ENCODE peak calls at places on chromosome 17, in four cellular contexts. U, I, B and X are unnamed samples.

GRCh38 chr17:75061618-75062017 is 14.6 kb downstream of the KCTD2 start:
- DNase-seq in U (no peak), I (no peak), B (no peak), X (no peak)

GRCh38 chr17:9878791-9879525 is 26.1 kb downstream of the RCVRN start:
- DNase-seq in U (no peak), I (no peak), B (peak), X (no peak)

GRCh38 chr17:55818451-55819375 is 67.9 kb downstream of the PCTP start:
- DNase-seq in U (no peak), I (no peak), B (no peak), X (no peak)

GRCh38 chr17:81928497-81929252 is 1.1 kb upstream of the MAFG start:
- DNase-seq in U (no peak), I (no peak), B (peak), X (no peak)

GRCh38 chr17:45225964-45226530 is 4.4 kb downstream of the FMNL1 start:
- DNase-seq in U (peak), I (no peak), B (no peak), X (no peak)

GRCh38 chr17:55286681-55287589 is 22.2 kb downstream of the HLF start:
- DNase-seq in U (peak), I (no peak), B (no peak), X (no peak)

GRCh38 chr17:27458524-27458908 is 2.3 kb downstream of the KSR1 start:
- DNase-seq in U (no peak), I (peak), B (no peak), X (no peak)

GRCh38 chr17:19540706-19541370 is 7.2 kb downstream of the SLC47A1 start:
- DNase-seq in U (no peak), I (no peak), B (no peak), X (no peak)

GRCh38 chr17:70144260-70144846 is 25.0 kb upstream of the KCNJ2 start:
- DNase-seq in U (peak), I (peak), B (peak), X (peak)

GRCh38 chr17:34011599-34011998 is 243.5 kb upstream of the CCL2 start:
- DNase-seq in U (no peak), I (no peak), B (no peak), X (no peak)

GRCh38 chr17:72569193-72569946 is 448.6 kb downstream of the SOX9 start:
- DNase-seq in U (no peak), I (no peak), B (no peak), X (no peak)

GRCh38 chr17:83057793-83058477 is 21.5 kb upstream of the METRNL start:
- DNase-seq in U (no peak), I (no peak), B (no peak), X (no peak)

GRCh38 chr17:28333083-28333746 is 2.1 kb downstream of the IFT20 start:
- DNase-seq in U (no peak), I (no peak), B (peak), X (no peak)

GRCh38 chr17:50861334-50861676 is 4.8 kb downstream of the TOB1 start:
- DNase-seq in U (no peak), I (no peak), B (no peak), X (no peak)
- H3K4me3 ChIP-seq in U (no peak), I (no peak), B (no peak), X (no peak)

GRCh38 chr17:4332296-4332970 is 34.0 kb downstream of the UBE2G1 start:
- DNase-seq in U (no peak), I (peak), B (peak), X (no peak)

GRCh38 chr17:4335185-4335584 is 31.3 kb downstream of the UBE2G1 start:
- DNase-seq in U (no peak), I (no peak), B (no peak), X (no peak)

GRCh38 chr17:4333041-4333440 is 33.4 kb downstream of the UBE2G1 start:
- DNase-seq in U (no peak), I (no peak), B (no peak), X (no peak)

GRCh38 chr17:4334332-4334731 is 32.1 kb downstream of the UBE2G1 start:
- DNase-seq in U (no peak), I (no peak), B (no peak), X (no peak)

DNA sequence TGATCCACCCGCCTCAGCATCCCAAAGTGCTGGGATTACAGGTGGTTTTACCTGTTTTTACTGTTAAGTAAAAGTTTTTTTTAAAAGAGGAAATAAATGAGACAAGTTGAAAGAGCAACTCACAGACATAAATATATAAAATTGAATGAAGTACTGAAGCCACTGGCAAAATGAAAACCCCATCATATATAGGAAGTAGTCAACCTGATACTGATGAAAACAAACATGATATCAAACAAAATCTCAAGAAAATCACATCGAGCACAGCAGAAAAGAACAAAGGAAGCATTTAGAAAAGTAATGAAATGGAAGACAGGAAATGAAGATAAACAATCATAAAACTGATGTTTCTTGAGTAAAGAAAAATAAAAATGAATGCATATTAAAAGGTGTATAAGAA is 31.7 kb downstream of the UBE2G1 start:
- DNase-seq in U (no peak), I (no peak), B (no peak), X (no peak)
- H3K4me3 ChIP-seq in U (no peak), I (no peak), B (no peak), X (no peak)

DNA sequence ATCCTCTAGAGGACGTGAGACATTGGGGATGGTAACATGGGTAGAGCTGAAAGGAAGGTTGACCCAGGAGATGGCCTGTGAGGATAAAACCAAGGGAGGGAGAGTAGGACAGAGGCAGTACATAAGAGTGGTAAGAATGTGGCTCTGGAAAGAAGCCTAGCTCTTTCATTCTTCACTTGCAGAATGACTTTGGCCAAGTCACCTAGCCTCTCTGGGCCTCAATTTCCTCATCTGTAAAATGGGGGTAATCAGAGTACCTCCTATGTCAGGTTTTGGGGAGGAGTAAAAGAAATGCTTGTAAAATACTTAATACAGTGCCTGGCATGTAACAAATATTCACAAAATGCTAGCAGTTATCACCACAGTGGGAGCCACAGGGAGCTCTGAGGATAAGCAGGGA is 6.9 kb downstream of the KDM6B start:
- DNase-seq in U (no peak), I (no peak), B (no peak), X (no peak)
- H3K4me3 ChIP-seq in U (no peak), I (peak), B (peak), X (peak)

GRCh38 chr17:47693667-47694017 is 319 bp upstream of the TBKBP1 start:
- DNase-seq in U (no peak), I (no peak), B (peak), X (no peak)

GRCh38 chr17:47692895-47693666 is 880 bp upstream of the TBKBP1 start:
- DNase-seq in U (no peak), I (no peak), B (peak), X (no peak)

GRCh38 chr17:47694018-47694817 is at the start of gene TBKBP1:
- DNase-seq in U (no peak), I (peak), B (peak), X (peak)

GRCh38 chr17:47690121-47690520 is 3.8 kb upstream of the TBKBP1 start:
- DNase-seq in U (no peak), I (no peak), B (no peak), X (no peak)

DNA sequence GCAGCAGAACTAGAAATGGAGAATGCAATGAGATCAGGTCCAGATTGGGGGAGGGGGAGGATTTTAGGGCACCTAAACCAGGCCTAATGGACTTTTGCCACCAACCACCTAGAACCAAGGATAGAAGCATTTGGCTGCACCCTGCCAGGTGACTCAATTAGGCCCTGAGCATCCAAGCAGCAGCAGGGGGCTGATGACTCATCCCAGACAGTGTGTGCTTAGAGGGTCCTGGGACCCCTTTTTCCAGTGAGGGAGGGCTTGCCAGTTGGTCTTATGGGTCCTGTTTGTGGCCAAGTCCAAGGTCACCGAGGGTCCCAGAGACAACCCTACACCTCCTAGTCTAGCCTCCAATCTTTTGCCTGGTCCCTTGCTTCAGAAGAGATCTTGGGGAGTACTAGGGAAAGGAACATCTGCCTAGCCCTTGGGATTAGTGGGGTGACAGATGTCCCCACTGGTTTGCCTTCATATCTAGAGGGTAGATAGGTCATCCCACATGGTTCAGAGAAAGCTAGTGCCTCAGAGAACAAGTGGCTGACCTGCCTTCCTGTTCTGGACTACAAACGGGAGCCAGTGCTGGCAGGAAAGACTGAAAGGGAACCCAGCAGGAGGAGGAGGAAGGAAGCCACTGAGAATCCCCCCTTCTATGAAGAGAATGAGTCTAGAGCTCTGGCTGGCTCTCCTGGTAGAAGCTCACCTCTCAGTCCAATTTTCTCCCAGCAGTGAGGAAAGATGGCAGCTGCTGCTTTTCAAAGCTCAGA is 1.6 kb upstream of the TBKBP1 start:
- DNase-seq in U (no peak), I (no peak), B (no peak), X (no peak)
- H3K4me3 ChIP-seq in U (no peak), I (no peak), B (peak), X (no peak)

GRCh38 chr17:76723812-76724211 is 2.6 kb downstream of the JMJD6 start:
- DNase-seq in U (no peak), I (no peak), B (no peak), X (no peak)
- H3K4me3 ChIP-seq in U (no peak), I (no peak), B (no peak), X (no peak)

GRCh38 chr17:48026503-48027321 is 10.9 kb downstream of the COPZ2 start:
- DNase-seq in U (peak), I (peak), B (peak), X (peak)
- H3K4me3 ChIP-seq in U (no peak), I (no peak), B (peak), X (no peak)

DNA sequence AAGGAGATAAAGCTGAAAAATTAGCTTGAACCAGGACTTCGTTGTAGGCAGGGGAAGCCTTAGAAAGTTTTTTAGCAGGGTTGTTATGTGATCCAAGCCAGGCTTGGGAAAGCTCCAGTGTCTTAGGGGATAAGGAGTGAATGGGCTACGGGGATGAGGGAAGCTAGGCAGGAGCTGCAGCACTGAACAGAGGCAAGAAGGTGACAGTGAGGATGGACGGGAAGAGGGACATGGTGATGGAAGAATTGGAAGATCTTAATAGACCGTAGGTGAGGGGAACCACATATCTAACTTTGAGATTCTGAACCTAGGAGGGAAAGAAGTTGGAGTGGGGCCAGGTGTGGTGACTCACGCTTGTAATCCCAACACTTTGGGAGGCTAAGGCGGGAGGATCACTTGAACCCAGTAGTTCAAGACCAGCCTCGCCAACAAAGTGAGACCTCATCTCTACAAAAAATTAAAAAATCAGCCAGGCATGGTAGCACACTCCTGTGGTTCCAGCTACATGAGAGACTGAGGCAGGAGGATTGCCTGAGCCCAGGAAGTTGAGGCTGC is 3.2 kb downstream of the RHBDL3 start:
- DNase-seq in U (no peak), I (no peak), B (no peak), X (no peak)
- H3K4me3 ChIP-seq in U (no peak), I (no peak), B (no peak), X (no peak)

DNA sequence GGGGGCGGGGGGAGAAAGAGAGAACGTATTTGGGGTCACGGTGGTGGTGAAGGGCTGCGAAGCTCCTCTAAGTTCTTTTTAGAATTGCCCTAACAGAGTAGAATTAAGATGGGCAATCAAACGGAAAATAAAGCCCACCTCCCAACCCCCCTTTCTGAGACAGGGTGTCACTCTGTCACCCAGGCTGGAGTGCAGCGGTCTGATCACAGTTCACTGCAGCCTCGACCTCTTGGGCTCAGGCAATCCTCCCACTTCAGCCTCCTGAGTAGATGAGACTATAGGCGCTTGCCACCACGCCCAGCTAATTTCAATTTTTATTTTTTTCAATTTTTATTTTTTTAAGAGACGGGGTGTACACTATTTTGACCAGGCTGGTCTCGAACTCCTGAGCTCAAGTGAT is 710 bp upstream of the CAVIN1 start:
- DNase-seq in U (no peak), I (no peak), B (no peak), X (no peak)
- H3K4me3 ChIP-seq in U (no peak), I (no peak), B (peak), X (peak)

GRCh38 chr17:76869209-76869877 is 1.1 kb downstream of the MGAT5B start:
- DNase-seq in U (no peak), I (no peak), B (no peak), X (no peak)

GRCh38 chr17:76867578-76868175 is 527 bp upstream of the MGAT5B start:
- DNase-seq in U (no peak), I (no peak), B (peak), X (no peak)

GRCh38 chr17:76869878-76870714 is 1.9 kb downstream of the MGAT5B start:
- DNase-seq in U (no peak), I (no peak), B (peak), X (peak)

GRCh38 chr17:76868176-76868668 is at the start of gene MGAT5B:
- DNase-seq in U (peak), I (peak), B (peak), X (peak)

DNA sequence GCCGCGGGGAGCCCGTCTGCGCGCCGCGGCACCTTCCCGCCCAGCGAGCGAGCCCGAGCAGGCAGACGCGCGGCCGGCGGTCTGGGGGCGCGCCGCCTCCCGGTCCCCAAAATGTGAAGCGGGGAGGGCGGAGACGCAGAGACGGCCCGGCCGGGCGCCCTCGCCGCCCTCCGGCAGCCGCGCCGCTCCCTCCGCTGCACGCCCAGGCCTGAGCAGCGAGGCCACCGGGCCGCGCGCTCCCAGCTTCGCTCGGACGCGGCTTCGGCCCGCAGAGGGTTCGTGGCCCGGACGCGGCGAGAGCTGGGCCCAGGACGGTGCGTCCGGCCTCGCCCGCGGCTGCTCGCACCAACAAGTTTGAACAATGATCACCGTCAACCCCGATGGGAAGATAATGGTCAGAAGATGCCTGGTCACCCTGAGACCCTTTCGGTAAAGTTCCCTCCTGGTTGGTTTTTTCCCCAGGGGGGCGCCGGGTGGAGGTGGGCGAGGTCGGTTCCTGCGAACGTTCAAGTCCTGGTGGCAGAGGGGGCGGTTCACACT is 535 bp downstream of the MGAT5B start:
- DNase-seq in U (no peak), I (no peak), B (no peak), X (no peak)
- H3K4me3 ChIP-seq in U (peak), I (peak), B (no peak), X (peak)

GRCh38 chr17:64709481-64709880 is 47.4 kb upstream of the SMURF2 start:
- DNase-seq in U (no peak), I (no peak), B (peak), X (no peak)

GRCh38 chr17:64702815-64703214 is 40.7 kb upstream of the SMURF2 start:
- DNase-seq in U (no peak), I (no peak), B (no peak), X (no peak)

GRCh38 chr17:64706224-64707076 is 44.3 kb upstream of the SMURF2 start:
- DNase-seq in U (peak), I (no peak), B (peak), X (no peak)

GRCh38 chr17:64707077-64707591 is 45.0 kb upstream of the SMURF2 start:
- DNase-seq in U (peak), I (no peak), B (peak), X (no peak)
- H3K4me3 ChIP-seq in U (no peak), I (no peak), B (peak), X (no peak)